ENCODE peak calls at places on chromosome 16, in four cellular contexts. T is tibial nerve, M is K562, S is adrenal gland. B is an unnamed sample.
A peak's percentile ranks its signal among the peaks of the same experiment; 100 is the strongest.

GRCh38 chr16:49281843-49282642 is 405 bp upstream of the CBLN1 start:
- DNase-seq in S (peak; percentile 81), T (peak; percentile 23), M (peak; percentile 92), B (peak; percentile 92)

GRCh38 chr16:18966791-18967190 is 16.9 kb upstream of the TMC7 start:
- DNase-seq in T (no peak), M (no peak), S (no peak), B (no peak)

GRCh38 chr16:31050280-31051030 is 17.1 kb downstream of the STX4 start:
- DNase-seq in M (no peak), S (no peak), T (no peak), B (no peak)

GRCh38 chr16:80778707-80779106 is 25.7 kb downstream of the CDYL2 start:
- DNase-seq in S (no peak), M (no peak), T (no peak), B (no peak)

GRCh38 chr16:14131774-14132695 is 60.9 kb downstream of the MRTFB start:
- DNase-seq in S (no peak), M (no peak), T (no peak), B (no peak)

GRCh38 chr16:18024566-18024965 is 312.0 kb downstream of the NPIPA8 start:
- DNase-seq in T (no peak), S (no peak), M (no peak), B (no peak)

GRCh38 chr16:56764835-56765234 is 34.9 kb downstream of the NUP93 start:
- DNase-seq in S (no peak), M (peak; percentile 22), T (no peak), B (no peak)

GRCh38 chr16:27994686-27995085 is 68.8 kb downstream of the GSG1L start:
- DNase-seq in S (no peak), T (no peak), M (no peak), B (no peak)

GRCh38 chr16:3798827-3799226 is 81.5 kb upstream of the TRAP1 start:
- DNase-seq in M (no peak), T (no peak), S (no peak), B (no peak)

GRCh38 chr16:58652741-58653140 is 23.1 kb upstream of the CNOT1 start:
- DNase-seq in M (no peak), T (no peak), S (peak; percentile 72), B (peak; percentile 63)

GRCh38 chr16:30985401-30986128 is 558 bp downstream of the HSD3B7 start:
- DNase-seq in M (peak; percentile 60), S (peak; percentile 74), T (no peak), B (peak; percentile 43)

GRCh38 chr16:65068151-65068740 is 53.6 kb downstream of the CDH11 start:
- DNase-seq in S (peak; percentile 48), M (no peak), T (no peak), B (no peak)

GRCh38 chr16:67666538-67667433 is at the start of the genes C16orf86 and ENKD1:
- DNase-seq in S (peak; percentile 88), T (peak; percentile 64), M (peak; percentile 90), B (peak; percentile 90)

GRCh38 chr16:67667434-67667816 is 811 bp downstream of the C16orf86 start:
- DNase-seq in T (no peak), M (no peak), S (no peak), B (no peak)

GRCh38 chr16:67668495-67669157 is 2.0 kb downstream of the C16orf86 start:
- DNase-seq in M (no peak), S (no peak), T (no peak), B (no peak)

GRCh38 chr16:67669499-67670101 is 3.0 kb downstream of the C16orf86 start:
- DNase-seq in S (no peak), M (no peak), T (no peak), B (no peak)

DNA sequence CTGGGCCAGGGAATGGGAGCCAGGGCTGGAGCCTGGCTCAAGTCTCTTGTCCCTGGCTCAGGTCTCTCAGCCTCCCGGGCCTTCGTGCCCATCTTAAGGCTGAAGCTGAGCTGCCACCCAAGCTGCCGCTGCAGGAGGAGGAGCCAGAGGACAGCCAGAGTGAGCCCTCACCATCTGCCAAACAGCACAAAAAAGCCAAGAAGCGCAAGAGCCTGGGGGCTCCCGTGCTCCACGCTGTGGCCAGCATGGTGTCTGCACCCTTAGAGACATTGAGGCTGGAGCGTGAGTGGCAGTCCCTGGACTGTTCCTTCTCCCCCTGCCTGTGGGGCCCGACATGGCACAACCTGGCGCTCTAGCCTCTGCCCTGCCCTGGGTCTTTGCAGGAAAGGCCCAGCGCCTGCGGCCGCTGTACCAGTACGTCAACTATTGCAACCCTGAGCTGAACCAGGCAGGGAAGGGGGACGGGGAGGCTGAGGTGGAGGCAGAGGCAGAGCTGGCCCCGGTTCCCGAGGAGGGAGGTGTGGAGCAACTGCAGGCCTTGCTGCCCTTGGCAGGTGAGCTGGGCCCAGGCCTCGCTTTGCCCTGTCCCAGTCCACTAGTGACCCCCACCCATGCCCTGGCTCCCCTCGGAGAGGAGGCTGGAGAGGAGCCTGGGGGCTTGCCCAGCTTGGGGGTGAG is 1.3 kb downstream of the C16orf86 start:
- DNase-seq in S (peak; percentile 94), M (peak; percentile 88), T (peak; percentile 67), B (peak; percentile 91)
- TF ChIP-seq CTCF in S (peak; percentile 66), M (peak; percentile 93), T (peak; percentile 94), B (peak; percentile 85)

GRCh38 chr16:88665570-88665969 is 2.7 kb upstream of the MVD start:
- DNase-seq in S (no peak), M (no peak), T (no peak), B (no peak)

GRCh38 chr16:88662222-88662842 is 559 bp downstream of the MVD start:
- DNase-seq in T (no peak), M (peak; percentile 41), S (no peak), B (no peak)

GRCh38 chr16:88665148-88665547 is 2.3 kb upstream of the MVD start:
- DNase-seq in M (no peak), T (no peak), S (peak; percentile 63), B (no peak)

GRCh38 chr16:88659160-88659559 is 3.7 kb downstream of the MVD start:
- DNase-seq in S (no peak), M (no peak), T (no peak), B (no peak)

DNA sequence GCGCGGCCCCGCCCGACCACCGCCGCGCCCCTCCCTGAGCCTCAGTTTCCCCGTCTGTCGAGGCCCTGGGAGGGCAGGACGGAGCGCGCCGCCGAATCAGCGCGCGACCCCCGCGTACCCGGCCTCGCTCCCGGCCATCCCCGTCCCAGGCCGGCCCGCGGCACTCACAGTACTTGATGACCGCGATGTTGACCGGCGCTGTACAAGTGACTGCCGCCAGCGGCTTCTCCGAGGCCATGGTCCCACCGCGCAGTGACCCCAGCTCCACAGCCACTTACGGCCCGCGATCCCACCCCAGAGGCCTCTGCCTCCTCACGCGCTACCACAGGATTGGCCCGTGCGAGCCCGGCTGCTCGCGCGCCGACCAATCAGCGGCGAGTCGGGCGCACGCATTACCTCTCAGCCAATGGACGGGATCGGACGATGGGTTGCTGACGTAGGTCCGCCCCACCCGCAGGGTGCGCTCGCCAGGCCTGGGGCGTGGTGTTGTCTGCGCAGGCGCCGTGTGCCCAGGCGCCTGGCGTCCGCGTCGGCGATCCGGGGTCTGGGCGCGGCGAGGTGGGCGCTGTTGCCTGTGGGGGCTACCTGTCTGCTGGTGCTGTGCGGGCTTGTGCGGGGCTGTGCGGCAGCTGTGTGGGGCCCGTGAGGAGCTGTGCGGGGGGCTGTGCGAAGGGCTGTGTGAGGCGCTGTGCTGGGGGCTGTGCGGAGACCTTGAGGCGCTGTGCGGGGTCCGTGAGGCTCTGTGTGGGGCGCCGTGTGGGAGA is at the start of gene MVD:
- DNase-seq in M (peak; percentile 100), S (peak; percentile 98), T (peak; percentile 93), B (peak; percentile 98)
- TF ChIP-seq POLR2A in M (peak; percentile 92), S (peak; percentile 86), T (peak; percentile 94), B (peak; percentile 81)

GRCh38 chr16:9419161-9419560 is 327.7 kb downstream of the HAPSTR1 start:
- DNase-seq in S (no peak), M (no peak), T (no peak), B (no peak)
- H3K36me3 ChIP-seq in S (no peaks in the 10 kb centered on the region), M (no peaks in the 10 kb centered on the region), T (no peaks in the 10 kb centered on the region), B (no peaks in the 10 kb centered on the region)

DNA sequence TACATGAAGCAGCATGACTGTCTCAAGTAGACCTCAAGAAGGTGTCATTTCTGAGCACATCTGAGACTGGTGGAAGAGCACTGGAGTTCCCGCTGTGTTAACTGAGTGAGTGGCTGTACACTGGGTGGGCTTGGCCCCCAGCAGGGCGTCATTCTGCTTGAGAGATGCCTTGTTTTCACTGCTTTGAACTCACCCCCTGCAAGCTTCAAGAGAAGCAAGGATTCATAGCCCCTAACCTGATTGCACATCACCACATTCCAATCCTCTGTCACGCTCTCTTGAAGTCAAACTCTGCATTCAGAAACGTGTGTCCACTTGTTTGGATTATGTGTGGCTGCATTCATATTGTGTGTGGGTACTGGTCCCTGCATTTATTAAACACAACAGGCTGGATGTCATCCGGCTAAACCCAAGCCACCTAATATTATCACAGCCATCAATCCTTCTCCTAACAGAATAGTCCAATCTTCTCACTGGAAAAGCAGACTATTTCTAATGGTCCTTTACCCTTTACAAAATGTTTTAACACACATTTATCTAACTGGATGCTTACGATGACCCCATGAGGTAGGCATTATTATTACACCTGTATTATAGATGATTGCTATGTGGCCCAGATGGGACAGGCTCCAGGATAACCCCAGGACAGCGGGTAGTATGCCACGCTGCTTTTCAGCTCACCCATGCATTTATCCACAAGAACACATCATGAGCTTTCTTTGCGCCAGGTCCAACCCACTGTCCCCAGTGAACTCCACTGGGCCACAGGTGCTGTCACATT is 76.3 kb downstream of the USP31 start:
- DNase-seq in S (no peak), T (no peak), M (no peak), B (no peak)
- TF ChIP-seq CTCF in S (no peak), T (no peak), M (peak; percentile 21), B (no peak)

GRCh38 chr16:2212362-2213324 is 2.0 kb upstream of the BRICD5 start:
- DNase-seq in M (peak; percentile 56), S (peak; percentile 71), T (no peak), B (peak; percentile 46)

GRCh38 chr16:2214721-2214970 is at the start of gene PGP:
- DNase-seq in M (no peak), T (no peak), S (no peak), B (no peak)

GRCh38 chr16:2216330-2216729 is 1.7 kb upstream of the PGP start:
- DNase-seq in M (no peak), T (no peak), S (no peak), B (no peak)

GRCh38 chr16:2211923-2212347 is 1.3 kb upstream of the BRICD5 start:
- DNase-seq in S (peak; percentile 70), T (no peak), M (peak; percentile 41), B (peak; percentile 45)

GRCh38 chr16:2213817-2214720 is 571 bp downstream of the PGP start:
- DNase-seq in M (peak; percentile 56), S (no peak), T (no peak), B (no peak)
- TF ChIP-seq POLR2A in M (no peak), S (peak; percentile 59), T (no peak), B (no peak)

GRCh38 chr16:15820837-15821236 is 36.0 kb downstream of the MYH11 start:
- DNase-seq in T (no peak), M (no peak), S (no peak), B (no peak)

GRCh38 chr16:15822957-15823356 is 33.9 kb downstream of the MYH11 start:
- DNase-seq in T (no peak), S (peak; percentile 4), M (no peak), B (peak; percentile 69)

GRCh38 chr16:15816228-15816627 is 40.6 kb downstream of the MYH11 start:
- DNase-seq in M (no peak), T (no peak), S (no peak), B (no peak)

DNA sequence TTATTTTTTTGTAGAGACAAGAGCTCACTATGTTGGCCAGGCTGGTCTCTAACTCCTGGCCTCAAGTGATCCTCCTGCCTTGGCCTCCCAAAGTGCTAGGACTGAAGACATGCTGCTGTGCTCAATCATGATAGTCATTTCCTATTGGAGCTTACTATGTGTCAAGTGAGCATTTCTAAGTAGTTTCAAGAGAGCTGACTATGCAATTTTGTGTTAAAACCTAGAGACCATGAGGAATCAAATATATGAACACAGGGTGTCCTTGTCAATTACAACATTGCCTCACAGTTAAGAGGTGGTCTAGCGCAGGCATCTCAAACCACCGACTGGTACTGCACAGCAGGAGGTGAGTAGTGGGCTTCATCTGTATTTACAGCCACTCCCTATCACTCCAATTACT is 37.8 kb downstream of the MYH11 start:
- DNase-seq in S (no peak), T (no peak), M (no peak), B (no peak)
- H3K36me3 ChIP-seq in S (no peaks in the 10 kb centered on the region), T (no peaks in the 10 kb centered on the region), M (no peaks in the 10 kb centered on the region), B (no peaks in the 10 kb centered on the region)